ENCODE peak calls at places on chromosomes 2 and 18, in four cellular contexts. One of them, this sample, is unnamed.

GRCh38 chr18:14978962-14979535 is 231.1 kb downstream of the ANKRD30B start:
- DNase-seq in mesenchymal stem cell: no peak
- DNase-seq in H1: no peak
- DNase-seq in neuronal stem cell: peak
- DNase-seq in this sample: no peak

GRCh38 chr2:33583194-33583938 is 15.7 kb downstream of the FAM98A start:
- DNase-seq in mesenchymal stem cell: peak
- DNase-seq in H1: no peak
- DNase-seq in neuronal stem cell: peak
- DNase-seq in this sample: no peak

GRCh38 chr2:23351388-23352141 is 33.4 kb upstream of the KLHL29 start:
- DNase-seq in mesenchymal stem cell: peak
- DNase-seq in H1: peak
- DNase-seq in neuronal stem cell: peak
- DNase-seq in this sample: peak

GRCh38 chr2:174797792-174798276 is 33.6 kb upstream of the CHRNA1 start:
- DNase-seq in mesenchymal stem cell: no peak
- DNase-seq in H1: no peak
- DNase-seq in neuronal stem cell: no peak
- DNase-seq in this sample: no peak

GRCh38 chr2:226256237-226256636 is 543.4 kb downstream of the IRS1 start:
- DNase-seq in mesenchymal stem cell: peak
- DNase-seq in H1: no peak
- DNase-seq in neuronal stem cell: no peak
- DNase-seq in this sample: no peak

GRCh38 chr2:12498703-12499102 is 218.0 kb upstream of the TRIB2 start:
- DNase-seq in mesenchymal stem cell: peak
- DNase-seq in H1: no peak
- DNase-seq in neuronal stem cell: no peak
- DNase-seq in this sample: no peak

GRCh38 chr2:45963816-45964215 is 312.3 kb downstream of the PRKCE start:
- DNase-seq in mesenchymal stem cell: no peak
- DNase-seq in H1: no peak
- DNase-seq in neuronal stem cell: no peak
- DNase-seq in this sample: no peak

GRCh38 chr2:68414452-68414851 is 49.4 kb downstream of the PLEK start:
- DNase-seq in mesenchymal stem cell: no peak
- DNase-seq in H1: no peak
- DNase-seq in neuronal stem cell: no peak
- DNase-seq in this sample: no peak

GRCh38 chr2:241445426-241445825 is 63.0 kb downstream of the STK25 start:
- DNase-seq in mesenchymal stem cell: no peak
- DNase-seq in H1: no peak
- DNase-seq in neuronal stem cell: no peak
- DNase-seq in this sample: no peak
- H2BK15ac ChIP-seq in mesenchymal stem cell: no peak
- H2BK15ac ChIP-seq in H1: no peak
- H2BK15ac ChIP-seq in neuronal stem cell: no peak
- H2BK15ac ChIP-seq in this sample: no peak

DNA sequence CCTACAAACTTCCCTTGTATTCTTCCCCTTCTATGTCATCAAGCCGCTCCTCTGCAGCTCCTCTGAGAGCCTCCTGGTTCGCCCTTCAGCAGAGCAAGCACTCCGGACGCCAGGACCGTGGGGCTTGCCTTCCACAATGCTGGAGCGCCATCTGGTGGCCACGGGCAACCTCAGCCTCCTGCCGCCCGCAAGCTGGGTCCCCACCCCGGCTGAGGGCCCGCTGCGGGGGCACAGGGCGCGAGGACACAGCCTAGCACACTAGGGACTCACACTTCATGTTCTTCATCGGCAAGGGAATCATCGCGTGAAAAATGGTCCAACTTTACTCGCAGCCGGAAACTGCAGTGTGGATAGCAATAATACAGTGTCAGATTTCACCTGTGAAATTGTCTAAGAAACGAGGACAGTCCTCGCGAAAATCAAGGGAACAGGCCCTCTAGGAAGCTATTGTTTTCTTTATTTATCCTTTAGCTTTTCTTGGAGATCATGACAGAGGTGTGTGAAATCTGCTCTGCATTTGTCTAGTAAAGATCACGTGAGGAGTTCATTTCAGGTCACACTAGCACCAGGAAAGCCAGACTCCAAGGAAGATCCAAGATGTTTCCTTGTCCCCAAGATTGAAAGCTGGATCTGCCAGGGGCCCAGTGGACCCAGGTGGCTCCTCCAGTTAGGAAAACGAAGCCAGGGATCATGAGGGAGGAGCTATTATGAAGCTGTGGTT is 5.8 kb downstream of the PRLH start:
- DNase-seq in mesenchymal stem cell: peak
- DNase-seq in H1: peak
- DNase-seq in neuronal stem cell: peak
- DNase-seq in this sample: peak
- H2BK12ac ChIP-seq in mesenchymal stem cell: peak
- H2BK12ac ChIP-seq in H1: no peak
- H2BK12ac ChIP-seq in neuronal stem cell: no peak
- H2BK12ac ChIP-seq in this sample: no peak

GRCh38 chr2:189534854-189535253 is 45.7 kb downstream of the SLC40A1 start:
- DNase-seq in mesenchymal stem cell: peak
- DNase-seq in H1: no peak
- DNase-seq in neuronal stem cell: no peak
- DNase-seq in this sample: no peak

GRCh38 chr2:189536830-189537229 is 43.8 kb downstream of the SLC40A1 start:
- DNase-seq in mesenchymal stem cell: no peak
- DNase-seq in H1: no peak
- DNase-seq in neuronal stem cell: no peak
- DNase-seq in this sample: no peak

GRCh38 chr2:189538402-189538801 is 42.2 kb downstream of the SLC40A1 start:
- DNase-seq in mesenchymal stem cell: no peak
- DNase-seq in H1: no peak
- DNase-seq in neuronal stem cell: no peak
- DNase-seq in this sample: no peak

GRCh38 chr2:189533274-189534035 is 47.1 kb downstream of the SLC40A1 start:
- DNase-seq in mesenchymal stem cell: no peak
- DNase-seq in H1: no peak
- DNase-seq in neuronal stem cell: no peak
- DNase-seq in this sample: no peak

DNA sequence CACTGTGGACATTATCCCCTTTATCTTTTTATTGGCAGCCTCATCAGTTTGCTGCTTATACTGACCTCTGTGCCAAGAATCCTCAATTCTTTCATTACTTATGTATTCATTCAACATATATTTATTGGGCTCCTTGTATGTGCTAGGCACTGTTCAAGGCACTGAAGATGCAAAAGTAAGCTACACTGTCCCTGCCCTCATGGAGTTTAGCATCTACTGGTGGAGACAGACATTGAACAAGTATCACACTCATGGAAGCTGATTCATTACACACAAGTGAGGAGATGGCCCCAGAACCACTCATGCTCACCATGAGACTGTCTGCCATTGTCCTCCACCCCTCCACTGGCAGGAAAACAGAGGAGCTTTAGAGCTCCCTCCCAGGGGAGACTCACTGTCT is 45.2 kb downstream of the SLC40A1 start:
- DNase-seq in mesenchymal stem cell: no peak
- DNase-seq in H1: no peak
- DNase-seq in neuronal stem cell: no peak
- DNase-seq in this sample: no peak
- H2BK15ac ChIP-seq in mesenchymal stem cell: no peak
- H2BK15ac ChIP-seq in H1: no peak
- H2BK15ac ChIP-seq in neuronal stem cell: no peak
- H2BK15ac ChIP-seq in this sample: no peak

DNA sequence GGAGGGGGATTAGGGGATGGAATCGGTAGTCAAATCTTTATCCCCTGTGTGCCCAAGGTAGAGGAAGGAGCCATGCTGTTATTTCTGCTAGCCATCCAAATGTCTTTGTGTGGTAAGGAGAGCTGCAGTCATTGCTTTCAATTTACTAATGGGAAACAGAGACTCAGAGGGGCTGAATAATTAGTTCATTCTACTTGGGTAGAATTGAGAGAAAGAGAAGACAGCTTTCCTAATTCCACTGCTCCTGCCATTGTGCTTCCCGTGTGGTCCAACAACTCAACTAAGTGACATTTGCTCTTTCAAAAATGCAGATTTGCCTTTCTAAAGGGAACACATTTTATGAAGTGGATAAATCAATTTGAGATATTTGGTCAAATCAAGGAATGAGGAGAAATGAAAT is 136.1 kb downstream of the AQP4 start:
- DNase-seq in mesenchymal stem cell: no peak
- DNase-seq in H1: no peak
- DNase-seq in neuronal stem cell: peak
- DNase-seq in this sample: no peak
- H2BK12ac ChIP-seq in mesenchymal stem cell: no peak
- H2BK12ac ChIP-seq in H1: no peak
- H2BK12ac ChIP-seq in neuronal stem cell: no peak
- H2BK12ac ChIP-seq in this sample: no peak

This sample was measured in H9.